ENCODE peak calls at places on chromosomes 7 and 10, in five cellular contexts. One of them, this sample, is unnamed.
A peak's percentile ranks its signal among the peaks of the same experiment; 100 is the strongest.

GRCh38 chr10:3992374-3993178 is 207.6 kb upstream of the KLF6 start:
- DNase-seq in fibroblast of mammary gland: no peak
- DNase-seq in left lung: no peak
- DNase-seq in MM.1S: no peak
- DNase-seq in foreskin fibroblast: no peak
- DNase-seq in this sample: no peak

GRCh38 chr7:88104732-88105131 is 115.1 kb downstream of the SRI start:
- DNase-seq in fibroblast of mammary gland: no peak
- DNase-seq in left lung: no peak
- DNase-seq in MM.1S: no peak
- DNase-seq in foreskin fibroblast: no peak
- DNase-seq in this sample: no peak

GRCh38 chr7:128304212-128304611 is 39.5 kb downstream of the RBM28 start:
- DNase-seq in fibroblast of mammary gland: no peak
- DNase-seq in left lung: no peak
- DNase-seq in MM.1S: no peak
- DNase-seq in foreskin fibroblast: peak; percentile 14
- DNase-seq in this sample: no peak

GRCh38 chr10:27383595-27384542 is 120.2 kb upstream of the RAB18 start:
- DNase-seq in fibroblast of mammary gland: peak; percentile 38
- DNase-seq in left lung: no peak
- DNase-seq in MM.1S: no peak
- DNase-seq in foreskin fibroblast: no peak
- DNase-seq in this sample: no peak

GRCh38 chr7:85773116-85773783 is 586.4 kb upstream of the SEMA3D start:
- DNase-seq in fibroblast of mammary gland: peak; percentile 90
- DNase-seq in left lung: no peak
- DNase-seq in MM.1S: no peak
- DNase-seq in foreskin fibroblast: peak; percentile 83
- DNase-seq in this sample: no peak

GRCh38 chr10:22723343-22723779 is 9.0 kb upstream of the PIP4K2A start:
- DNase-seq in fibroblast of mammary gland: no peak
- DNase-seq in left lung: no peak
- DNase-seq in MM.1S: no peak
- DNase-seq in foreskin fibroblast: no peak
- DNase-seq in this sample: no peak

GRCh38 chr7:79217468-79217867 is 236.0 kb downstream of the MAGI2 start:
- DNase-seq in fibroblast of mammary gland: no peak
- DNase-seq in left lung: no peak
- DNase-seq in MM.1S: no peak
- DNase-seq in foreskin fibroblast: peak; percentile 17
- DNase-seq in this sample: no peak

GRCh38 chr7:140876519-140877248 is 48.0 kb downstream of the BRAF start:
- DNase-seq in fibroblast of mammary gland: peak; percentile 84
- DNase-seq in left lung: no peak
- DNase-seq in MM.1S: peak; percentile 88
- DNase-seq in foreskin fibroblast: peak; percentile 71
- DNase-seq in this sample: no peak

GRCh38 chr7:134705716-134706115 is 59.1 kb downstream of the BPGM start:
- DNase-seq in fibroblast of mammary gland: no peak
- DNase-seq in left lung: no peak
- DNase-seq in MM.1S: no peak
- DNase-seq in foreskin fibroblast: no peak
- DNase-seq in this sample: no peak

GRCh38 chr10:30491204-30491603 is 57.2 kb downstream of the MAP3K8 start:
- DNase-seq in fibroblast of mammary gland: peak; percentile 91
- DNase-seq in left lung: no peak
- DNase-seq in MM.1S: no peak
- DNase-seq in foreskin fibroblast: peak; percentile 71
- DNase-seq in this sample: no peak

GRCh38 chr10:133277277-133277992 is 767 bp upstream of the ADAM8 start:
- DNase-seq in fibroblast of mammary gland: no peak
- DNase-seq in left lung: peak; percentile 76
- DNase-seq in MM.1S: peak; percentile 5
- DNase-seq in foreskin fibroblast: no peak
- DNase-seq in this sample: no peak

GRCh38 chr10:133276435-133277201 is at the start of gene ADAM8:
- DNase-seq in fibroblast of mammary gland: no peak
- DNase-seq in left lung: peak; percentile 93
- DNase-seq in MM.1S: peak; percentile 79
- DNase-seq in foreskin fibroblast: peak; percentile 67
- DNase-seq in this sample: peak; percentile 77

GRCh38 chr10:133278577-133279265 is 2.1 kb upstream of the ADAM8 start:
- DNase-seq in fibroblast of mammary gland: peak; percentile 47
- DNase-seq in left lung: peak; percentile 92
- DNase-seq in MM.1S: peak; percentile 91
- DNase-seq in foreskin fibroblast: peak; percentile 52
- DNase-seq in this sample: peak; percentile 83

GRCh38 chr10:133279266-133279960 is 2.7 kb upstream of the ADAM8 start:
- DNase-seq in fibroblast of mammary gland: no peak
- DNase-seq in left lung: no peak
- DNase-seq in MM.1S: peak; percentile 2
- DNase-seq in foreskin fibroblast: peak; percentile 16
- DNase-seq in this sample: no peak

GRCh38 chr10:133277993-133278576 is 1.4 kb upstream of the ADAM8 start:
- DNase-seq in fibroblast of mammary gland: no peak
- DNase-seq in left lung: no peak
- DNase-seq in MM.1S: peak; percentile 21
- DNase-seq in foreskin fibroblast: peak; percentile 48
- DNase-seq in this sample: no peak
- H3K4me3 ChIP-seq in fibroblast of mammary gland: no peak overlapping the region
- H3K4me3 ChIP-seq in left lung: peak overlapping the region; percentile 28
- H3K4me3 ChIP-seq in MM.1S: peak overlapping the region; percentile 4
- H3K4me3 ChIP-seq in foreskin fibroblast: no peak overlapping the region
- H3K4me3 ChIP-seq in this sample: peak overlapping the region; percentile 19

DNA sequence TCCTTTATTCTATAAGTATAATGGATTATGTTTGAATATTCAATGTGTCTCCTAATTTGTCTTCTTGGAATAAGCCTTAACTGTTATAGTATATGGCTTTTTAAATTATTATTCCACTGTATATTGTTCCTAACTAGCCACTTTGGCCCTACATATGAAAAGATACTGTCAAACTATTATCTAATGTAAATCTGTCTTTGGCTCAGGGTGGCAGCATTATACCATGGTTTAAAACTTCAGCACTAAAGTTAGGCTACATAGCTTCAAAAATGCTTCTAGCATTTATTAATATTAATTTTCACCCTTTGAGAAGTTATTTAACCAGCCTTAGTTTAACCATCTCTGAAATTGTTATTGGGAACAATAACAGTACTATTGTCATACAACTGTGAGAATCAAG is 543.1 kb upstream of the MBL2 start:
- DNase-seq in fibroblast of mammary gland: peak; percentile 1
- DNase-seq in left lung: no peak
- DNase-seq in MM.1S: no peak
- DNase-seq in foreskin fibroblast: peak; percentile 8
- DNase-seq in this sample: no peak
- TF ChIP-seq CTCF in fibroblast of mammary gland: no peak
- TF ChIP-seq CTCF in left lung: no peak
- TF ChIP-seq CTCF in MM.1S: no peak
- TF ChIP-seq CTCF in foreskin fibroblast: no peak
- TF ChIP-seq CTCF in this sample: no peak

GRCh38 chr10:124415210-124415609 is 3.5 kb downstream of the OAT start:
- DNase-seq in fibroblast of mammary gland: no peak
- DNase-seq in left lung: no peak
- DNase-seq in MM.1S: no peak
- DNase-seq in foreskin fibroblast: no peak
- DNase-seq in this sample: no peak
- H3K4me3 ChIP-seq in fibroblast of mammary gland: no peak overlapping the region
- H3K4me3 ChIP-seq in left lung: no peak overlapping the region
- H3K4me3 ChIP-seq in MM.1S: no peak overlapping the region
- H3K4me3 ChIP-seq in foreskin fibroblast: no peak overlapping the region
- H3K4me3 ChIP-seq in this sample: no peak overlapping the region

DNA sequence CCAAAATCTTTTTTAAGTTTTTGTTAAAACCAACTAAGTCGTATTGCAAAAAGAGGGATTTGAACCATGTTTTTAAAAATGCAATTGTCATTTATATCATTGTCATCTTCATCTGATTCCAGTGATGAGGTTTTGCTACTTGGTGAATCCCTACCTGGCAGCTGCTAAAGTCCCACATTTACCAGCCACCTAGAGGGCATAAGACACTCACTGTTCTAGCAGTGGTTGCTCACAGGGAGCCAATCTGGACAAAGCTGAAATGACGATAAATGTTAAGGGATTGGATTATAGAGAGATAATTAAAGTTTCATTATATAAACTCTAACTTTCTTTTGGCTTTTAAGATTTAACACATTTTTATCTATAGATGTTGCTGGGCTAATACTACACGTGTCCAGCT is 18.7 kb downstream of the KIFBP start:
- DNase-seq in fibroblast of mammary gland: no peak
- DNase-seq in left lung: no peak
- DNase-seq in MM.1S: no peak
- DNase-seq in foreskin fibroblast: no peak
- DNase-seq in this sample: no peak
- TF ChIP-seq CTCF in fibroblast of mammary gland: no peak
- TF ChIP-seq CTCF in left lung: no peak
- TF ChIP-seq CTCF in MM.1S: no peak
- TF ChIP-seq CTCF in foreskin fibroblast: no peak
- TF ChIP-seq CTCF in this sample: no peak

DNA sequence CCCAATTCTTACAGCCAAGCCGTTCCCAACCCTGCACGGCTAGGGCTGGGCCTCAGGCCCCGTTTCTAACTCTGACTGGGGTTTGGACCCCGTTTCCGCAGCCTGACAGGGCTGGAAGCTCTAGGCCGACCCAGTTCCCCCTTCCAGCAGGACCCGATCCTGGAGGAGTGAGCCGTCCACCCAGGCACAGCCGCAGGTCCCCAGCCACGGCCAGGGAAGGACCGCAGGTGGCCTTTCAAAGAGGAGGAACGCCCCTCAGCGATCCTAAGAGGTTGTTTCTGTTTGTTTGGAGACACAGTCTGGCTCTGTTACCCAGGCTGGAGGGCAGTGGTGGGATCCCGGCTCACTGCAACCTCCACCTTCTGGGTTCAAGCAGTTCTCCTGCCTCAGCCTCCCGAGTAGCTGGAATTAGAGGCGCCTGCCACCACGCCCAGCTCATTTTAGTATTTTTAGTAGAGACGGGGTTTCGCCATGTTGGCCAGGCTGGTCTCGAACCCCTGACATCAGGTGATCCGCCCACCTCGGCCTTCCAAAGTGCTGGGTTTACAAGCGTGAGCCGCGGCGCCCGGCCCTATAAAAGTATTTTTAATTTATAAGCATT is 778 bp upstream of the GET4 start:
- DNase-seq in fibroblast of mammary gland: no peak
- DNase-seq in left lung: peak; percentile 83
- DNase-seq in MM.1S: no peak
- DNase-seq in foreskin fibroblast: no peak
- DNase-seq in this sample: no peak
- H3K4me3 ChIP-seq in fibroblast of mammary gland: peak overlapping the region; percentile 38
- H3K4me3 ChIP-seq in left lung: peak overlapping the region; percentile 85
- H3K4me3 ChIP-seq in MM.1S: no peak overlapping the region
- H3K4me3 ChIP-seq in foreskin fibroblast: peak overlapping the region; percentile 25
- H3K4me3 ChIP-seq in this sample: peak overlapping the region; percentile 54

DNA sequence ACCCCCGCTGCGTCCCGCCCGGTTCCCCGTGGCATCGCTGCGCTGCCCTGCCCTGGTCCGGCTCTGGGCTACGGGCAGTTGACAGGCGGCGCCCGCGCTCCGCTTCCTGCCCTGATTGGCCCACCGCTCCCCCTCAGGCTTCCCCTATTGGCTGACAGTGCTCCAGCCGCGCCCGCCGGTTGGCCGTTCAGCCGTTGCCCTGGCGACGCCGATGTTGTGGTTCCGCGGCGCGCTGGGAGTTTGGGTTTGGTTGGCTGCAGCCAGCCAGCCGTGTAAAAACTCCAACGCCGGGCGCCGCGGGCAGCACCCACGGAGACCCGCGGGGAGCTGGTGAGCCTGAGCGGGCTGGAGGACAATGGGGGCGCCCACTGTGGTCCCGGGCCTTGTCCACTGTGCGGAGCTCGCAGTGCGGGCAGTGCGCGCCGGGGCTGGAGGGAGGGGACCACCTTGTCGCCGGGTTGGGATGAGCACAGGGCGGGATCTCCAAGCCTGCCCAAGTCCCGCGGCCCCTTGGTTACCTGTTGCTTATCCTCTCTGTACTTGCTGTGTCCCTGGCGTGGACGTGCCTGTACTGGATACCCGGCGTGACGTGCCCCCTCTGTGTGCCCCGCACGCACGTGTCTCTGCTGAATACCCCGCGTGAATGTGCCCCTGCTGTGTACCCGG is at the start of gene C7orf57:
- DNase-seq in fibroblast of mammary gland: peak; percentile 70
- DNase-seq in left lung: peak; percentile 97
- DNase-seq in MM.1S: peak; percentile 81
- DNase-seq in foreskin fibroblast: peak; percentile 91
- DNase-seq in this sample: peak; percentile 96
- TF ChIP-seq CTCF in fibroblast of mammary gland: no peak
- TF ChIP-seq CTCF in left lung: no peak
- TF ChIP-seq CTCF in MM.1S: no peak
- TF ChIP-seq CTCF in foreskin fibroblast: peak; percentile 5
- TF ChIP-seq CTCF in this sample: peak; percentile 44

GRCh38 chr10:93065675-93066543 is 5.3 kb downstream of the CYP26C1 start:
- DNase-seq in fibroblast of mammary gland: no peak
- DNase-seq in left lung: no peak
- DNase-seq in MM.1S: no peak
- DNase-seq in foreskin fibroblast: peak; percentile 33
- DNase-seq in this sample: no peak
- H3K4me3 ChIP-seq in fibroblast of mammary gland: no peak overlapping the region
- H3K4me3 ChIP-seq in left lung: no peak overlapping the region
- H3K4me3 ChIP-seq in MM.1S: no peak overlapping the region
- H3K4me3 ChIP-seq in foreskin fibroblast: no peak overlapping the region
- H3K4me3 ChIP-seq in this sample: no peak overlapping the region

This sample was measured in lower lobe of right lung.